ENCODE peak calls at places on chromosome 3, in eight cellular contexts. S, F, O, C, G, W, V and J are unnamed samples.
A peak's percentile ranks its signal among the peaks of the same experiment; 100 is the strongest.

GRCh38 chr3:27289769-27290413 is 79.3 kb downstream of the NEK10 start:
- DNase-seq in S (no peak), F (no peak), O (no peak), C (no peak), G (no peak), W (no peak), V (no peak), J (no peak)

GRCh38 chr3:94307588-94307987 is 244.7 kb downstream of the NSUN3 start:
- DNase-seq in S (no peak), F (no peak), O (no peak), C (no peak), G (no peak), W (no peak), V (no peak), J (no peak)

GRCh38 chr3:45191924-45192417 is 34.1 kb downstream of the TMEM158 start:
- DNase-seq in S (no peak), F (no peak), O (no peak), C (no peak), G (no peak), W (no peak), V (no peak), J (no peak)

GRCh38 chr3:151265866-151266265 is 12.5 kb downstream of the P2RY14 start:
- DNase-seq in S (no peak), F (no peak), O (no peak), C (peak; percentile 70), G (no peak), W (no peak), V (no peak), J (no peak)

GRCh38 chr3:107710851-107711250 is 188.1 kb downstream of the BBX start:
- DNase-seq in S (no peak), F (peak; percentile 8), O (peak; percentile 57), C (peak; percentile 17), G (no peak), W (peak; percentile 50), V (no peak), J (no peak)

GRCh38 chr3:23991236-23992050 is 46.4 kb downstream of the NR1D2 start:
- DNase-seq in S (no peak), F (peak; percentile 36), O (no peak), C (peak; percentile 88), G (no peak), W (no peak), V (no peak), J (no peak)

GRCh38 chr3:115146032-115146417 is 1.1 kb downstream of the ZBTB20 start:
- DNase-seq in S (peak; percentile 36), F (peak; percentile 75), O (peak; percentile 78), C (peak; percentile 60), G (peak; percentile 39), W (peak; percentile 32), V (peak; percentile 48), J (peak; percentile 8)

GRCh38 chr3:158107508-158108095 is 1.4 kb upstream of the SHOX2 start:
- DNase-seq in S (no peak), F (no peak), O (no peak), C (no peak), G (no peak), W (no peak), V (no peak), J (no peak)

GRCh38 chr3:124768812-124769211 is 38.6 kb downstream of the UMPS start:
- DNase-seq in S (no peak), F (peak; percentile 35), O (peak; percentile 52), C (no peak), G (no peak), W (no peak), V (no peak), J (no peak)

GRCh38 chr3:126607214-126607908 is 47.6 kb downstream of the TXNRD3 start:
- DNase-seq in S (peak; percentile 7), F (no peak), O (no peak), C (peak; percentile 65), G (no peak), W (no peak), V (no peak), J (no peak)

GRCh38 chr3:56928379-56929068 is 126.8 kb upstream of the ARHGEF3 start:
- DNase-seq in S (no peak), F (peak; percentile 28), O (no peak), C (no peak), G (no peak), W (no peak), V (no peak), J (no peak)

GRCh38 chr3:55511895-55512585 is 24.9 kb upstream of the WNT5A start:
- DNase-seq in S (peak; percentile 84), F (no peak), O (no peak), C (no peak), G (no peak), W (no peak), V (no peak), J (no peak)

GRCh38 chr3:56076746-56077145 is 391.5 kb downstream of the ERC2 start:
- DNase-seq in S (no peak), F (no peak), O (no peak), C (no peak), G (no peak), W (no peak), V (no peak), J (no peak)

GRCh38 chr3:166526878-166527277 is 689.7 kb upstream of the BCHE start:
- DNase-seq in S (no peak), F (no peak), O (no peak), C (no peak), G (no peak), W (no peak), V (no peak), J (no peak)

GRCh38 chr3:113226491-113226890 is 15.1 kb downstream of the BOC start:
- DNase-seq in S (no peak), F (no peak), O (no peak), C (no peak), G (no peak), W (no peak), V (no peak), J (no peak)

GRCh38 chr3:88480822-88481221 is 331.1 kb downstream of the C3orf38 start:
- DNase-seq in S (no peak), F (no peak), O (no peak), C (no peak), G (no peak), W (no peak), V (no peak), J (no peak)

GRCh38 chr3:136075816-136076215 is 110.3 kb downstream of the PPP2R3A start:
- DNase-seq in S (no peak), F (no peak), O (no peak), C (no peak), G (no peak), W (no peak), V (no peak), J (no peak)

GRCh38 chr3:16841906-16842709 is 42.6 kb upstream of the PLCL2 start:
- DNase-seq in S (no peak), F (no peak), O (peak; percentile 54), C (peak; percentile 48), G (peak; percentile 73), W (peak; percentile 41), V (peak; percentile 73), J (peak; percentile 52)

GRCh38 chr3:186596568-186597287 is 16.1 kb upstream of the AHSG start:
- DNase-seq in S (no peak), F (no peak), O (no peak), C (no peak), G (no peak), W (no peak), V (no peak), J (no peak)

GRCh38 chr3:19866751-19867347 is 67.2 kb downstream of the EFHB start:
- DNase-seq in S (no peak), F (peak; percentile 79), O (peak; percentile 50), C (peak; percentile 80), G (no peak), W (no peak), V (peak; percentile 22), J (no peak)

GRCh38 chr3:40207796-40208195 is 101.7 kb upstream of the EIF1B start:
- DNase-seq in S (no peak), F (no peak), O (no peak), C (no peak), G (no peak), W (no peak), V (no peak), J (no peak)

GRCh38 chr3:176584413-176585176 is 612.7 kb downstream of the TBL1XR1 start:
- DNase-seq in S (peak; percentile 38), F (no peak), O (no peak), C (no peak), G (no peak), W (no peak), V (no peak), J (no peak)

GRCh38 chr3:170488802-170489201 is 70.1 kb downstream of the CLDN11 start:
- DNase-seq in S (no peak), F (peak; percentile 50), O (no peak), C (no peak), G (no peak), W (no peak), V (no peak), J (no peak)

GRCh38 chr3:127959873-127960272 is 44.8 kb downstream of the KBTBD12 start:
- DNase-seq in S (no peak), F (peak; percentile 71), O (peak; percentile 49), C (peak; percentile 42), G (no peak), W (peak; percentile 34), V (peak; percentile 65), J (no peak)